ENCODE peak calls at places on chromosome 5, in seven cellular contexts. M is sigmoid colon, D is PC-3, B is body of pancreas, V is BE2C, Q is heart right ventricle, X is neural progenitor cell. S is an unnamed sample.
A peak's percentile ranks its signal among the peaks of the same experiment; 100 is the strongest.

GRCh38 chr5:109936996-109937395 is 247.3 kb downstream of the MAN2A1 start:
- DNase-seq in M (no peak), D (no peak), B (no peak), V (no peak), Q (no peak), X (no peak), S (no peak)

GRCh38 chr5:119273391-119273839 is 82.4 kb upstream of the TNFAIP8 start:
- DNase-seq in M (no peak), D (no peak), B (no peak), V (no peak), Q (peak; percentile 24), X (no peak), S (no peak)

GRCh38 chr5:8458038-8458383 is 589.1 kb downstream of the MTRR start:
- DNase-seq in M (no peak), D (no peak), B (no peak), V (peak; percentile 29), Q (no peak), X (no peak), S (no peak)

GRCh38 chr5:126868961-126869451 is 92.1 kb downstream of the LMNB1 start:
- DNase-seq in M (no peak), D (no peak), B (no peak), V (peak; percentile 44), Q (peak; percentile 46), X (peak; percentile 78), S (peak; percentile 27)

GRCh38 chr5:147483961-147484707 is 25.7 kb downstream of the DPYSL3 start:
- DNase-seq in M (peak; percentile 89), D (no peak), B (peak; percentile 42), V (peak; percentile 88), Q (peak; percentile 54), X (no peak), S (no peak)

GRCh38 chr5:10421841-10422691 is 19.6 kb upstream of the ROPN1L start:
- DNase-seq in M (no peak), D (no peak), B (peak; percentile 37), V (no peak), Q (no peak), X (no peak), S (no peak)

GRCh38 chr5:111720333-111720890 is 36.6 kb downstream of the NREP start:
- DNase-seq in M (no peak), D (no peak), B (no peak), V (no peak), Q (no peak), X (no peak), S (no peak)

GRCh38 chr5:15368835-15369234 is 131.1 kb upstream of the FBXL7 start:
- DNase-seq in M (no peak), D (no peak), B (no peak), V (no peak), Q (no peak), X (no peak), S (no peak)

GRCh38 chr5:10328323-10328722 is 20.6 kb upstream of the CMBL start:
- DNase-seq in M (no peak), D (peak; percentile 81), B (no peak), V (no peak), Q (no peak), X (no peak), S (no peak)

GRCh38 chr5:82387041-82387818 is 109.1 kb upstream of the RPS23 start:
- DNase-seq in M (no peak), D (peak; percentile 93), B (no peak), V (peak; percentile 46), Q (no peak), X (no peak), S (no peak)

GRCh38 chr5:131430794-131431193 is 166.9 kb downstream of the CDC42SE2 start:
- DNase-seq in M (no peak), D (no peak), B (no peak), V (no peak), Q (no peak), X (no peak), S (no peak)

GRCh38 chr5:34717426-34718327 is 61.5 kb downstream of the RAI14 start:
- DNase-seq in M (no peak), D (peak; percentile 97), B (no peak), V (no peak), Q (no peak), X (peak; percentile 49), S (no peak)

GRCh38 chr5:59840200-59840601 is 53.3 kb downstream of the PDE4D start:
- DNase-seq in M (no peak), D (no peak), B (no peak), V (peak; percentile 42), Q (no peak), X (no peak), S (no peak)

GRCh38 chr5:74082504-74082903 is 456.5 kb downstream of the ARHGEF28 start:
- DNase-seq in M (no peak), D (no peak), B (no peak), V (no peak), Q (no peak), X (no peak), S (no peak)

GRCh38 chr5:173075137-173075868 is 19.2 kb downstream of the CREBRF start:
- DNase-seq in M (no peak), D (peak; percentile 47), B (no peak), V (no peak), Q (no peak), X (no peak), S (no peak)

GRCh38 chr5:103454774-103455173 is 107.8 kb downstream of the NUDT12 start:
- DNase-seq in M (no peak), D (no peak), B (no peak), V (no peak), Q (no peak), X (no peak), S (no peak)

GRCh38 chr5:144395704-144396103 is 225.0 kb downstream of the KCTD16 start:
- DNase-seq in M (no peak), D (no peak), B (no peak), V (no peak), Q (no peak), X (no peak), S (no peak)

GRCh38 chr5:3325811-3326568 is 269.6 kb upstream of the IRX1 start:
- DNase-seq in M (no peak), D (no peak), B (no peak), V (no peak), Q (no peak), X (no peak), S (no peak)

GRCh38 chr5:72624641-72625236 is 117.5 kb upstream of the ZNF366 start:
- DNase-seq in M (peak; percentile 79), D (peak; percentile 48), B (no peak), V (no peak), Q (no peak), X (no peak), S (no peak)

GRCh38 chr5:180129291-180130190 is 58.0 kb upstream of the RNF130 start:
- DNase-seq in M (no peak), D (no peak), B (no peak), V (no peak), Q (no peak), X (no peak), S (no peak)

GRCh38 chr5:20694121-20694520 is 706.1 kb upstream of the CDH18 start:
- DNase-seq in M (no peak), D (no peak), B (no peak), V (no peak), Q (no peak), X (no peak), S (no peak)

GRCh38 chr5:120684213-120684612 is 220.1 kb downstream of the PRR16 start:
- DNase-seq in M (no peak), D (peak; percentile 51), B (no peak), V (no peak), Q (no peak), X (no peak), S (no peak)

GRCh38 chr5:136802382-136802781 is 437.0 kb upstream of the TRPC7 start:
- DNase-seq in M (no peak), D (peak; percentile 56), B (peak; percentile 16), V (no peak), Q (no peak), X (peak; percentile 20), S (no peak)

GRCh38 chr5:56711191-56711590 is 104.2 kb upstream of the MAP3K1 start:
- DNase-seq in M (no peak), D (peak; percentile 16), B (no peak), V (no peak), Q (no peak), X (no peak), S (no peak)

GRCh38 chr5:157665467-157666085 is 5.8 kb upstream of the C5orf52 start:
- DNase-seq in M (no peak), D (peak; percentile 98), B (peak; percentile 30), V (no peak), Q (no peak), X (no peak), S (no peak)

GRCh38 chr5:168850683-168851082 is 271.5 kb upstream of the PANK3 start:
- DNase-seq in M (no peak), D (no peak), B (no peak), V (no peak), Q (no peak), X (no peak), S (no peak)
- H3K27me3 ChIP-seq in M (no peaks in the 10 kb centered on the region), D (peaks cover 87% of the 10 kb centered on the region), B (no peaks in the 10 kb centered on the region), V (no peaks in the 10 kb centered on the region), Q (no peaks in the 10 kb centered on the region), X (peaks cover 4% of the 10 kb centered on the region), S (no peaks in the 10 kb centered on the region)

DNA sequence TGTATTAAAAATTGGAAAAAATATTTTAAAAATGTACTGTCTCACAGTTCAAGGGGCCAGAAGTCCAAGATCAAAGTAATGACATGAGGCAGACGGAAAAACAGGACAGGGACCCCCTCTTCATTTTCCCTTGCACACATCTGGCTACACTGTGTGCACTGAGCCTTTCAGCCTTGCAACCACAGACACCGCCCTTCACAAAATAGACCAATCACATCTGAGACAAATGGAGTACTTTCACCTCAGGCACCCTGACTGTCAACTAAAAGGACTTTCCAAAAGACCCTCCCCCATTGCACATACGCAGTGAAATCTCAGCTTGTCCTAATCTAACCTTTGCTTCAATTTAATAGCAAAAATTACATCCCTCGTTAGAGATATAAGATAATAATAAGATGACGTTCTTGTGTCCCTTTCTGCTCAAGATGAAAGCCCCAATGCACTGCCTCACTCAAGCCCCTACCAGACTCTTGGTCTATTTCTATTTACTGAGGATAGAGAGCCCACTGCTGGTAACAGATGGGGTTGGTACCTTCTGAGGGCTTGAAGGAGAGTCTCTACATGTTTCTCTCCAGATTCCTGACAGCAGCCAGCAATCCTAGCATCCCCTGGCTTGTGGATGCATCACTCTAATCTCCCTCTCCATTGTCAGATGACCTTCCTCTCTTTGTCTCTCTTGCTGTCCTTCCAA is 514.8 kb upstream of the ADAMTS16 start:
- DNase-seq in M (no peak), D (no peak), B (no peak), V (no peak), Q (no peak), X (no peak), S (no peak)
- TF ChIP-seq CTCF in M (no peak), D (no peak), B (no peak), V (no peak), Q (no peak), X (no peak), S (no peak)

DNA sequence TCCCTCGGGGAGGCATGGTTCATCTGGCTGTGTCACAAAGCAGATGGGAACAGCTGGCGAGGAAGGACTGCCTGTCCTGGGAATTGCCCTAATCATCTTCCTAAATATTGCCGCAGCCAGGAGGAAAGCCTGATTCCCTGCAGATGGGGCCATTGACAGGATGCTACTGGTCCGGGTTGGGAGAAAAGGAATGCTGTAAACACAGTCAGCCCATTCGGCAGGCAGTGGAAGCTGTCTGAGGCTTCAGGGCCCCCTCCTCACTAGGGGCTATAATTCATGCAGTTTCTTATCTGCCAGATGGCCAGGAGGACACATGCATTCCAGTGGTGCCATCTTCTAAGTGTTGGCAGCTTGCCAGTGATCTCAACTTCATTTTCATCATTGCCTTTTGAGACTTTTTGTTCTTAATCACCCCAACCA is 110.3 kb downstream of the KCNIP1 start:
- DNase-seq in M (no peak), D (no peak), B (no peak), V (peak; percentile 24), Q (no peak), X (no peak), S (no peak)
- H3K27me3 ChIP-seq in M (no peaks in the 10 kb centered on the region), D (no peaks in the 10 kb centered on the region), B (no peaks in the 10 kb centered on the region), V (no peaks in the 10 kb centered on the region), Q (no peaks in the 10 kb centered on the region), X (peaks cover 19% of the 10 kb centered on the region), S (no peaks in the 10 kb centered on the region)

GRCh38 chr5:138610468-138611294 is 35.5 kb upstream of the HSPA9 start:
- DNase-seq in M (peak; percentile 65), D (no peak), B (no peak), V (peak; percentile 59), Q (no peak), X (peak; percentile 50), S (no peak)
- TF ChIP-seq CTCF in M (no peak), D (no peak), B (no peak), V (peak; percentile 57), Q (peak; percentile 25), X (peak; percentile 51), S (no peak)

S was measured in CD4-positive, alpha-beta T cell.